ENCODE peak calls at places on chromosomes 3 and 15, in four cellular contexts. C is foreskin fibroblast, R is progenitor cell of endocrine pancreas, D is fibroblast of lung. E is an unnamed sample.

GRCh38 chr3:10192953-10193691 is 28.4 kb downstream of the IRAK2 start:
- DNase-seq in C (peak; percentile 83), R (no peak), D (peak; percentile 81), E (no peak)

GRCh38 chr3:16173696-16174355 is 654 bp upstream of the GALNT15 start:
- DNase-seq in C (peak; percentile 56), R (no peak), D (peak; percentile 71), E (no peak)

GRCh38 chr3:194772241-194773000 is 86.7 kb downstream of the FAM43A start:
- DNase-seq in C (no peak), R (no peak), D (no peak), E (no peak)

GRCh38 chr3:33314993-33315392 is 37.8 kb downstream of the FBXL2 start:
- DNase-seq in C (no peak), R (no peak), D (no peak), E (no peak)

GRCh38 chr15:62989366-62990055 is 53.0 kb upstream of the TPM1 start:
- DNase-seq in C (no peak), R (no peak), D (peak; percentile 50), E (no peak)

GRCh38 chr3:145692751-145693150 is 468.2 kb downstream of the PLOD2 start:
- DNase-seq in C (no peak), R (no peak), D (no peak), E (no peak)

GRCh38 chr3:187669675-187670504 is at the start of gene SST:
- DNase-seq in C (peak; percentile 30), R (peak; percentile 73), D (peak; percentile 56), E (no peak)

GRCh38 chr3:56238299-56238698 is 230.0 kb downstream of the ERC2 start:
- DNase-seq in C (no peak), R (no peak), D (no peak), E (no peak)

GRCh38 chr3:193730976-193731375 is 138.0 kb downstream of the OPA1 start:
- DNase-seq in C (no peak), R (no peak), D (no peak), E (no peak)

GRCh38 chr3:185976977-185977678 is 39.3 kb upstream of the TRA2B start:
- DNase-seq in C (peak; percentile 51), R (peak; percentile 64), D (peak; percentile 67), E (peak; percentile 57)

GRCh38 chr3:132723024-132723462 is 834 bp upstream of the NPHP3 start:
- DNase-seq in C (no peak), R (no peak), D (no peak), E (no peak)

GRCh38 chr15:61157933-61158332 is 71.2 kb downstream of the RORA start:
- DNase-seq in C (no peak), R (no peak), D (peak; percentile 60), E (no peak)

GRCh38 chr3:189383630-189384029 is 211.9 kb downstream of the TPRG1 start:
- DNase-seq in C (no peak), R (no peak), D (no peak), E (no peak)

GRCh38 chr15:74788716-74789151 is 6.9 kb downstream of the CSK start:
- DNase-seq in C (no peak), R (no peak), D (no peak), E (no peak)

GRCh38 chr15:98937413-98938104 is 70.0 kb downstream of the PGPEP1L start:
- DNase-seq in C (no peak), R (no peak), D (no peak), E (no peak)

GRCh38 chr3:177824190-177824786 is 627.0 kb upstream of the TBL1XR1 start:
- DNase-seq in C (peak; percentile 27), R (no peak), D (peak; percentile 69), E (peak; percentile 44)

GRCh38 chr15:71083349-71083748 is 31.9 kb upstream of the THSD4 start:
- DNase-seq in C (peak; percentile 95), R (no peak), D (peak; percentile 49), E (no peak)

GRCh38 chr15:63041982-63042878 is at the start of gene TPM1:
- DNase-seq in C (peak; percentile 78), R (peak; percentile 64), D (peak; percentile 84), E (no peak)

GRCh38 chr3:159620873-159621272 is 367.8 kb upstream of the IL12A start:
- DNase-seq in C (peak; percentile 76), R (no peak), D (peak; percentile 53), E (no peak)

GRCh38 chr15:73781038-73781925 is 28.1 kb upstream of the INSYN1 start:
- DNase-seq in C (peak; percentile 24), R (no peak), D (peak; percentile 4), E (no peak)

GRCh38 chr3:129348734-129349133 is 70.1 kb downstream of the HMCES start:
- DNase-seq in C (no peak), R (no peak), D (no peak), E (no peak)

GRCh38 chr15:80191198-80191597 is 38.4 kb downstream of the FAH start:
- DNase-seq in C (no peak), R (no peak), D (no peak), E (no peak)

GRCh38 chr3:184377882-184378445 is at the start of gene THPO:
- DNase-seq in C (no peak), R (no peak), D (no peak), E (peak; percentile 53)

GRCh38 chr15:63573533-63573932 is 23.7 kb upstream of the FBXL22 start:
- DNase-seq in C (peak; percentile 30), R (no peak), D (peak; percentile 45), E (no peak)

GRCh38 chr15:44215594-44215993 is 20.5 kb upstream of the FRMD5 start:
- DNase-seq in C (peak; percentile 79), R (no peak), D (peak; percentile 83), E (no peak)

GRCh38 chr3:48516571-48516970 is 12.6 kb upstream of the SHISA5 start:
- DNase-seq in C (no peak), R (no peak), D (no peak), E (no peak)

GRCh38 chr3:28853830-28854229 is 427.0 kb upstream of the RBMS3 start:
- DNase-seq in C (no peak), R (no peak), D (peak; percentile 57), E (no peak)

GRCh38 chr3:12175137-12175593 is 16.5 kb upstream of the TIMP4 start:
- DNase-seq in C (no peak), R (no peak), D (peak; percentile 19), E (no peak)

GRCh38 chr3:157816296-157816695 is 289.9 kb downstream of the SHOX2 start:
- DNase-seq in C (no peak), R (no peak), D (no peak), E (no peak)

GRCh38 chr3:46663611-46664135 is 29.8 kb downstream of the ALS2CL start:
- DNase-seq in C (no peak), R (peak; percentile 6), D (peak; percentile 20), E (peak; percentile 59)

GRCh38 chr3:86929046-86929445 is 61.9 kb downstream of the VGLL3 start:
- DNase-seq in C (peak; percentile 60), R (no peak), D (no peak), E (no peak)

GRCh38 chr3:98855811-98856400 is 45.6 kb downstream of the DCBLD2 start:
- DNase-seq in C (peak; percentile 84), R (no peak), D (peak; percentile 94), E (no peak)

GRCh38 chr3:197793246-197793645 is 2.2 kb downstream of the LRCH3 start:
- DNase-seq in C (no peak), R (no peak), D (peak; percentile 58), E (peak; percentile 49)

GRCh38 chr3:101466465-101467309 is 46.3 kb downstream of the SENP7 start:
- DNase-seq in C (no peak), R (peak; percentile 51), D (no peak), E (peak; percentile 5)

GRCh38 chr3:188266581-188267274 is 112.8 kb downstream of the LPP start:
- DNase-seq in C (peak; percentile 76), R (no peak), D (peak; percentile 88), E (no peak)

GRCh38 chr3:16512435-16513140 is 911 bp downstream of the RFTN1 start:
- DNase-seq in C (no peak), R (no peak), D (no peak), E (peak; percentile 7)